ENCODE peak calls at places on chromosomes 3 and 15, in six cellular contexts. R, G, W, Q, B and O are unnamed samples.

GRCh38 chr3:44069276-44069675 is 172.4 kb upstream of the TOPAZ1 start:
- DNase-seq in G (no peak), W (no peak), B (no peak), Q (no peak), R (no peak), O (no peak)

GRCh38 chr15:82832601-82833209 is 23.3 kb downstream of the WHAMM start:
- DNase-seq in G (no peak), Q (no peak), W (no peak), R (no peak), B (no peak), O (no peak)

GRCh38 chr3:194572944-194573491 is 60.2 kb downstream of the TMEM44 start:
- DNase-seq in W (no peak), G (no peak), R (no peak), B (no peak), Q (no peak), O (no peak)

GRCh38 chr3:190076601-190077444 is 43.9 kb downstream of the P3H2 start:
- DNase-seq in W (no peak), B (no peak), Q (no peak), R (peak; percentile 11), G (no peak), O (no peak)

GRCh38 chr3:74507691-74508090 is 106.8 kb downstream of the CNTN3 start:
- DNase-seq in Q (no peak), G (no peak), R (no peak), B (no peak), W (peak; percentile 50), O (no peak)

GRCh38 chr3:193095366-193095765 is 145.7 kb upstream of the PLAAT1 start:
- DNase-seq in G (no peak), B (no peak), Q (no peak), R (no peak), W (no peak), O (no peak)

GRCh38 chr3:88810455-88810854 is 297.0 kb upstream of the EPHA3 start:
- DNase-seq in W (no peak), R (no peak), Q (no peak), G (no peak), B (no peak), O (no peak)

GRCh38 chr15:38145671-38146111 is 106.9 kb upstream of the SPRED1 start:
- DNase-seq in R (no peak), B (no peak), W (no peak), Q (no peak), G (no peak), O (no peak)

GRCh38 chr3:110456001-110456400 is 615.6 kb upstream of the NECTIN3 start:
- DNase-seq in G (no peak), R (no peak), W (no peak), B (no peak), Q (no peak), O (no peak)

GRCh38 chr15:63332367-63333078 is 49.1 kb downstream of the CA12 start:
- DNase-seq in B (no peak), R (no peak), W (no peak), G (no peak), Q (no peak), O (no peak)

GRCh38 chr3:194315088-194315964 is 35.8 kb downstream of the CPN2 start:
- DNase-seq in G (peak; percentile 92), W (peak; percentile 97), B (peak; percentile 78), R (peak; percentile 72), Q (peak; percentile 79), O (peak; percentile 63)

GRCh38 chr3:100697183-100697582 is 12.1 kb upstream of the TFG start:
- DNase-seq in B (no peak), G (no peak), Q (no peak), W (no peak), R (no peak), O (no peak)

GRCh38 chr15:43915820-43916660 is 89.2 kb downstream of the WDR76 start:
- DNase-seq in B (no peak), R (no peak), W (no peak), Q (no peak), G (no peak), O (no peak)

GRCh38 chr3:101806491-101806890 is 27.5 kb downstream of the NXPE3 start:
- DNase-seq in G (no peak), Q (no peak), R (no peak), B (no peak), W (no peak), O (no peak)

GRCh38 chr3:162489853-162490252 is 993.2 kb downstream of the OTOL1 start:
- DNase-seq in R (no peak), G (no peak), B (no peak), W (no peak), Q (no peak), O (no peak)

GRCh38 chr3:124034016-124034808 is 42.3 kb upstream of the ROPN1 start:
- DNase-seq in R (no peak), W (peak; percentile 75), Q (no peak), G (no peak), B (no peak), O (no peak)

GRCh38 chr3:157040456-157040855 is 119.5 kb downstream of the CCNL1 start:
- DNase-seq in W (no peak), R (no peak), Q (no peak), G (no peak), B (no peak), O (no peak)

GRCh38 chr3:194888916-194889315 is 203.2 kb downstream of the FAM43A start:
- DNase-seq in G (no peak), Q (no peak), B (no peak), R (no peak), W (no peak), O (no peak)

GRCh38 chr15:52559583-52559982 is 9.2 kb downstream of the ARPP19 start:
- DNase-seq in G (no peak), B (no peak), R (no peak), Q (no peak), W (no peak), O (no peak)

GRCh38 chr3:4752201-4753072 is 226.8 kb upstream of the BHLHE40 start:
- DNase-seq in G (no peak), R (no peak), Q (no peak), W (no peak), B (no peak), O (no peak)

GRCh38 chr3:86708908-86709307 is 282.0 kb downstream of the VGLL3 start:
- DNase-seq in Q (no peak), B (no peak), G (no peak), W (no peak), R (no peak), O (no peak)

GRCh38 chr15:99932676-99933402 is 199.6 kb upstream of the LYSMD4 start:
- DNase-seq in G (no peak), Q (no peak), R (no peak), W (no peak), B (no peak), O (no peak)

GRCh38 chr15:52734329-52734728 is 55.1 kb upstream of the ATOSA start:
- DNase-seq in W (no peak), R (no peak), Q (no peak), B (no peak), G (no peak), O (no peak)

GRCh38 chr3:125129512-125129962 is 73.7 kb upstream of the HEG1 start:
- DNase-seq in Q (no peak), B (no peak), R (peak; percentile 21), G (no peak), W (no peak), O (no peak)

GRCh38 chr15:62365795-62366442 is 200.8 kb upstream of the C2CD4B start:
- DNase-seq in R (no peak), W (no peak), B (no peak), G (no peak), Q (no peak), O (no peak)

GRCh38 chr3:17175187-17175839 is 290.6 kb downstream of the PLCL2 start:
- DNase-seq in W (no peak), G (no peak), Q (no peak), B (no peak), R (no peak), O (no peak)

GRCh38 chr3:121072128-121072527 is 164.1 kb downstream of the STXBP5L start:
- DNase-seq in W (no peak), G (no peak), Q (no peak), R (no peak), B (no peak), O (no peak)

GRCh38 chr15:89101302-89102191 is 13.3 kb downstream of the ABHD2 start:
- DNase-seq in B (no peak), R (peak; percentile 68), G (no peak), Q (no peak), W (peak; percentile 75), O (no peak)
- H3K27ac ChIP-seq in B (no peak overlapping the region), R (peak overlapping the region; percentile 92), G (no peak overlapping the region), Q (no peak overlapping the region), W (peak overlapping the region; percentile 77), O (no peak overlapping the region)

GRCh38 chr15:90211009-90211408 is 9.9 kb downstream of the SEMA4B start:
- DNase-seq in W (no peak), Q (no peak), B (no peak), R (no peak), G (no peak), O (no peak)
- H3K4me1 ChIP-seq in W (peaks cover 27% of the 10 kb centered on the region), Q (peaks cover 10% of the 10 kb centered on the region), B (no peaks in the 10 kb centered on the region), R (peaks cover 15% of the 10 kb centered on the region), G (no peaks in the 10 kb centered on the region), O (no peaks in the 10 kb centered on the region)

DNA sequence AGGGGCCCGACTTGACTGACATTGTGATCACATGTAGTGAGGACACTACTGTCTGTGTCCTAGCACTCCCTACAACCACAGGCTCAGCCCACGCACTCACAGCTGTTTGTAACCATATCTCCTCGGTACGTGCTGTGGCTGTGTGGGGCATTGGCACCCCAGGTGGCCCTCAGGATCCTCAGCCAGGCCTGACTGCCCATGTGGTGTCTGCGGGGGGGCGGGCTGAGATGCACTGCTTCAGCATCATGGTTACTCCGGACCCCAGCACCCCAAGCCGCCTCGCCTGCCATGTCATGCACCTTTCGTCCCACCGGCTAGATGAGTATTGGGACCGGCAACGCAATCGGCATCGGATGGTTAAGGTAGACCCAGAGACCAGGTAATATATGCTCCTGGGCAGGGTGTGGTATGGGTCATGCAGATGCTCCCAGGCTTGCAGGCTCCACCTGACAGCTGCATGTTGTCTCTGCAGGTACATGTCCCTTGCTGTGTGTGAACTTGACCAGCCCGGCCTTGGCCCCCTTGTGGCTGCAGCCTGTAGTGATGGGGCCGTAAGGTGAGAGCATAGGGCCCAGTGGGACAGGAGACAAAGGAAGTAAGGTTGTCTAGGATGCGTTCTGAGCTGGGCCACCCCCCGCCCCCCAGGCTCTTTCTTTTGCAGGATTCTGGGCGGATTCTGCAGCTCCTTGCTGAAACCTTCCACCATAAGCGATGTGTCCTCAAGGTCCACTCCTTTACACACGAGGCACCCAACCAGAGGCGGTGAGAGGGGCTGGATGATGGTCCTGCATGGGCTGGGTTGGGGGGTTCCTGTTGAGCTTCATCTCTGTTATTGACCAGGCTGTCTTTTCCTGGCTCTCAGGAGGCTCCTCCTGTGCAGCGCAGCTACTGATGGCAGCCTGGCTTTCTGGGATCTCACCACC is 4.4 kb downstream of the DALRD3 start:
- DNase-seq in G (peak; percentile 66), Q (no peak), B (peak; percentile 26), R (no peak), W (no peak), O (no peak)
- H3K36me3 ChIP-seq in G (peaks cover 7% of the 10 kb centered on the region), Q (peaks cover 12% of the 10 kb centered on the region), B (peaks cover 31% of the 10 kb centered on the region), R (peaks cover 16% of the 10 kb centered on the region), W (peaks cover 58% of the 10 kb centered on the region), O (no peaks in the 10 kb centered on the region)

DNA sequence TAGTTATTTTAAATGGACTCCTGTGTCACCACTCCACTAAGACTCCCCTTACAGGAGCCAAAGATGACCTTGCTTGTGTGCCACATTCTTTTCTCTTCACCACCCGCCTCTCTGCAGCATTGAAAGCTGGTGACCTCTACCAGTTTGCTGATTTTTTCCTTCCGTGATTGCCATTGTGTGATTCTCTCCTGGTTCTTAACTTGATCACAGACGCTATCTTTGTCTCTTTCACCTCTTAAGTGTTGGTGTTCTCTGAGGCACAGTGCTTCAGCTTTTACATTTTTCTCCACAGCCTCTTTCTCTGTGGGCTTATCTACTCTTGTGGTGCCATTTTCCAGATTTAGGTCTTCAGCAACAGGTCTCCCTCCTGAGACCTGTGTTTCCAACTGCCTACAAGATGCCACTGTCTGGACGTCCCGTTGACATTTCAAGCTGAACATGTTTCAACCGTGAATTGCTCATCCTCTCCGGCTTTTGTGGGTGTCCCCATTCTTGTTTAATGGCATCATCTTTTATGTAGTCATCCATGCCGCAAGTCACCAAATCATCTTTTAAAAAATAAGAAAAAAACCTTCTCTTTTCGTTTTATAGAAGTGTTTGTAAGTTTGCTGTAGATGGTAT is 26.5 kb downstream of the IQGAP1 start:
- DNase-seq in B (no peak), R (no peak), G (no peak), W (no peak), Q (no peak), O (no peak)
- H3K27ac ChIP-seq in B (no peak overlapping the region), R (no peak overlapping the region), G (no peak overlapping the region), W (peak overlapping the region; percentile 81), Q (no peak overlapping the region), O (no peak overlapping the region)